ENCODE peak calls at places on chromosomes 6 and 20, in four cellular contexts. K, H, G and F are unnamed samples.
A peak's percentile ranks its signal among the peaks of the same experiment; 100 is the strongest.

GRCh38 chr6:164911873-164912580 is 397.4 kb downstream of the C6orf118 start:
- DNase-seq in K (no peak), H (no peak), G (no peak), F (no peak)

GRCh38 chr20:64064145-64064698 is 1.2 kb downstream of the TCEA2 start:
- DNase-seq in K (no peak), H (peak; percentile 49), G (peak; percentile 51), F (no peak)

GRCh38 chr6:138215071-138215470 is 3.2 kb downstream of the PBOV1 start:
- DNase-seq in K (no peak), H (peak; percentile 85), G (no peak), F (no peak)

GRCh38 chr6:39566381-39566934 is 158.8 kb downstream of the KIF6 start:
- DNase-seq in K (no peak), H (no peak), G (no peak), F (no peak)

GRCh38 chr6:4413073-4413472 is 277.7 kb upstream of the ECI2 start:
- DNase-seq in K (no peak), H (no peak), G (peak; percentile 64), F (no peak)

GRCh38 chr6:20583447-20583806 is 49.2 kb downstream of the CDKAL1 start:
- DNase-seq in K (no peak), H (no peak), G (no peak), F (no peak)

GRCh38 chr6:127267742-127268588 is 1.3 kb downstream of the RNF146 start:
- DNase-seq in K (no peak), H (no peak), G (no peak), F (no peak)

GRCh38 chr6:115551510-115551909 is 509.2 kb downstream of the FRK start:
- DNase-seq in K (no peak), H (no peak), G (no peak), F (no peak)

GRCh38 chr20:47368301-47368700 is 11.8 kb upstream of the ZMYND8 start:
- DNase-seq in K (no peak), H (no peak), G (no peak), F (no peak)

DNA sequence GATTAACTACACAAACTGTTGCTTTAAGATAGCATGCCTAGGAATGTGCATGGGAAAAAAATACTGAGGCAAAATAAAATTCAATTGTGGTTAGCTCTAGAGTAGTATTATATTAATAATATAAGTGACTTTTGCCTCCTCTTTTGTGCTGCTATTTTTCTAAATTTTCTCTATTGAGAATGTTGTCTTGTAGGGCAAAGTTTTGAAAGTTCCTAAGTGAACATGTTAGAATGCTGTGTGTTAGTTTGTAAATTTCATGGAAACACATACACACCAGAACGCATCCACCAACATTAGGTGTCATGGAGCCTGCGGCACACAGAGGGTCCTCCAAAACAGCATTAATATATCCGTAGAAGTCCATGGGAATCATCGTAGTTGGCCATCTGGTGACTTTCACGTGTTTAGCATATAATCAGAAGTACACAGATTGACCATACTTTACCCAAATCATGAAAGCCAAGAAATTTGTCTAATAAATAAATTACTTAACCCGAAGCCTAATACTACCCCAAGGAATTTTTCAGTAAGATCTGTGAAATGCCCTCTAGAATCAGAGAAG is 25.6 kb downstream of the ARHGAP18 start:
- DNase-seq in K (no peak), H (no peak), G (no peak), F (no peak)
- H3K27ac ChIP-seq in K (peak overlapping the region; percentile 85), H (peak overlapping the region; percentile 79), G (peak overlapping the region; percentile 90), F (peak overlapping the region; percentile 93)

DNA sequence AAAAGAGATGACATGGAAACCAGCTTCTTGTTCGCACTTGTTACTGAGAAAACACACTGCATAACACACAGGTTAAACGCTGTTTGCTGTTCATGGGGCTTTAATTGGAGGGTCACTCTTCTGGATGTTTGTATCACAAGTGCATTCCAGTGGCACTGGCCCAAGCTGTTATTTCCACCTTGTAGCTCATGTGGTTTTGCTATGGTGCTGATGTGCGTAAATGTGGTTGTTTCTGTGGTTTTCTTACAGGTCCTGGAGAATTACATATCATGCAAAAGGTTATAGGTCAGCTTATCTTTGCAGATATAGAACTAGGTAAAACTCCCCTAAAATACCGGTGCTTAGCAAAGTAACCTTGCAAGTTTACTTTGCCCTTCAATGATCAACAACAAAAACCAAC is 89.3 kb upstream of the AHI1 start:
- DNase-seq in K (no peak), H (no peak), G (peak; percentile 95), F (no peak)
- H3K27ac ChIP-seq in K (no peak overlapping the region), H (no peak overlapping the region), G (no peak overlapping the region), F (no peak overlapping the region)

GRCh38 chr6:32109114-32109764 is at the start of gene TNXB:
- DNase-seq in K (no peak), H (no peak), G (no peak), F (no peak)

GRCh38 chr6:32109765-32110160 is 625 bp upstream of the TNXB start:
- DNase-seq in K (no peak), H (no peak), G (no peak), F (no peak)

GRCh38 chr6:32111424-32112066 is 2.4 kb upstream of the TNXB start:
- DNase-seq in K (no peak), H (no peak), G (no peak), F (no peak)

GRCh38 chr6:32112436-32112980 is 3.4 kb upstream of the TNXB start:
- DNase-seq in K (no peak), H (no peak), G (no peak), F (no peak)

GRCh38 chr6:32110632-32111031 is 1.5 kb upstream of the TNXB start:
- DNase-seq in K (no peak), H (peak; percentile 66), G (no peak), F (no peak)
- H3K27ac ChIP-seq in K (peak overlapping the region; percentile 93), H (peak overlapping the region; percentile 75), G (no peak overlapping the region), F (no peak overlapping the region)

GRCh38 chr6:105810922-105811482 is 275.1 kb upstream of the PRDM1 start:
- DNase-seq in K (no peak), H (no peak), G (no peak), F (no peak)
- H3K27ac ChIP-seq in K (no peak overlapping the region), H (peak overlapping the region; percentile 26), G (peak overlapping the region; percentile 2), F (peak overlapping the region; percentile 78)

GRCh38 chr6:43995137-43995536 is 132.1 kb downstream of the MRPL14 start:
- DNase-seq in K (no peak), H (no peak), G (no peak), F (no peak)
- H3K27ac ChIP-seq in K (no peak overlapping the region), H (no peak overlapping the region), G (no peak overlapping the region), F (no peak overlapping the region)